ENCODE peak calls at places on chromosomes 5 and 9, in eight cellular contexts. V, Q, N, X, M, H, U and Y are unnamed samples.

GRCh38 chr9:76177924-76178323 is 216.3 kb downstream of the RFK start:
- DNase-seq in V (no peak), Q (no peak), N (no peak), X (no peak), M (no peak), H (no peak), U (no peak), Y (no peak)

GRCh38 chr9:19699757-19700156 is 89.1 kb downstream of the SLC24A2 start:
- DNase-seq in V (no peak), Q (no peak), N (no peak), X (no peak), M (no peak), H (no peak), U (no peak), Y (no peak)

GRCh38 chr9:2494571-2494970 is 127.0 kb upstream of the VLDLR start:
- DNase-seq in V (no peak), Q (no peak), N (no peak), X (no peak), M (peak; percentile 78), H (no peak), U (no peak), Y (no peak)

GRCh38 chr9:2336055-2336454 is 285.5 kb upstream of the VLDLR start:
- DNase-seq in V (no peak), Q (no peak), N (no peak), X (no peak), M (no peak), H (no peak), U (no peak), Y (no peak)

GRCh38 chr5:31981361-31981955 is 192.7 kb downstream of the GOLPH3 start:
- DNase-seq in V (no peak), Q (no peak), N (no peak), X (no peak), M (no peak), H (no peak), U (no peak), Y (no peak)

GRCh38 chr9:129640086-129640870 is 1.7 kb downstream of the ASB6 start:
- DNase-seq in V (no peak), Q (no peak), N (peak; percentile 70), X (no peak), M (no peak), H (no peak), U (no peak), Y (no peak)

GRCh38 chr5:167642779-167643517 is 648.5 kb upstream of the WWC1 start:
- DNase-seq in V (no peak), Q (no peak), N (no peak), X (peak; percentile 66), M (peak; percentile 21), H (no peak), U (no peak), Y (no peak)

GRCh38 chr5:15203376-15203775 is 296.6 kb upstream of the FBXL7 start:
- DNase-seq in V (no peak), Q (no peak), N (no peak), X (no peak), M (no peak), H (no peak), U (no peak), Y (no peak)

GRCh38 chr5:112492291-112492690 is 73.2 kb upstream of the EPB41L4A start:
- DNase-seq in V (no peak), Q (no peak), N (peak; percentile 64), X (peak; percentile 11), M (peak; percentile 21), H (peak; percentile 25), U (peak; percentile 15), Y (peak; percentile 60)

GRCh38 chr5:79806741-79807140 is 117.1 kb downstream of the CMYA5 start:
- DNase-seq in V (no peak), Q (no peak), N (no peak), X (no peak), M (no peak), H (no peak), U (no peak), Y (peak; percentile 31)

GRCh38 chr9:336039-336438 is 121.4 kb downstream of the DOCK8 start:
- DNase-seq in V (no peak), Q (no peak), N (no peak), X (no peak), M (no peak), H (no peak), U (no peak), Y (no peak)
- H3K27ac ChIP-seq in V (no peak overlapping the region), Q (no peak overlapping the region), N (no peak overlapping the region), X (no peak overlapping the region), M (no peak overlapping the region), H (no peak overlapping the region), U (no peak overlapping the region), Y (no peak overlapping the region)

GRCh38 chr5:42837601-42838000 is 25.9 kb upstream of the SELENOP start:
- DNase-seq in V (no peak), Q (no peak), N (no peak), X (no peak), M (no peak), H (no peak), U (no peak), Y (no peak)

GRCh38 chr5:42840279-42840678 is 28.6 kb upstream of the SELENOP start:
- DNase-seq in V (no peak), Q (no peak), N (peak; percentile 79), X (no peak), M (peak; percentile 16), H (peak; percentile 49), U (peak; percentile 64), Y (peak; percentile 72)

GRCh38 chr5:42840842-42841574 is 29.3 kb upstream of the SELENOP start:
- DNase-seq in V (no peak), Q (no peak), N (no peak), X (no peak), M (no peak), H (no peak), U (no peak), Y (no peak)

GRCh38 chr5:42843675-42844292 is 32.1 kb upstream of the SELENOP start:
- DNase-seq in V (no peak), Q (no peak), N (no peak), X (no peak), M (no peak), H (no peak), U (no peak), Y (no peak)

GRCh38 chr5:42842860-42843641 is 31.4 kb upstream of the SELENOP start:
- DNase-seq in V (no peak), Q (no peak), N (no peak), X (no peak), M (no peak), H (no peak), U (peak; percentile 19), Y (no peak)
- H3K27ac ChIP-seq in V (no peak overlapping the region), Q (no peak overlapping the region), N (no peak overlapping the region), X (no peak overlapping the region), M (no peak overlapping the region), H (no peak overlapping the region), U (peak overlapping the region; percentile 47), Y (peak overlapping the region; percentile 33)

GRCh38 chr5:148828461-148829247 is 2.2 kb downstream of the ADRB2 start:
- DNase-seq in V (no peak), Q (no peak), N (no peak), X (no peak), M (no peak), H (no peak), U (no peak), Y (no peak)

GRCh38 chr5:148830220-148830619 is 3.8 kb downstream of the ADRB2 start:
- DNase-seq in V (no peak), Q (no peak), N (no peak), X (no peak), M (no peak), H (no peak), U (no peak), Y (peak; percentile 49)

GRCh38 chr5:148827723-148828122 is 1.3 kb downstream of the ADRB2 start:
- DNase-seq in V (no peak), Q (no peak), N (no peak), X (no peak), M (no peak), H (no peak), U (no peak), Y (no peak)

GRCh38 chr5:148829248-148829594 is 2.8 kb downstream of the ADRB2 start:
- DNase-seq in V (no peak), Q (no peak), N (no peak), X (no peak), M (no peak), H (no peak), U (no peak), Y (no peak)

GRCh38 chr5:148829734-148830133 is 3.3 kb downstream of the ADRB2 start:
- DNase-seq in V (no peak), Q (no peak), N (no peak), X (no peak), M (no peak), H (no peak), U (no peak), Y (peak; percentile 34)
- H3K27ac ChIP-seq in V (no peak overlapping the region), Q (peak overlapping the region; percentile 18), N (peak overlapping the region; percentile 66), X (peak overlapping the region; percentile 94), M (no peak overlapping the region), H (peak overlapping the region; percentile 96), U (no peak overlapping the region), Y (peak overlapping the region; percentile 11)

GRCh38 chr5:52789867-52790266 is 2.2 kb downstream of the ITGA1 start:
- DNase-seq in V (no peak), Q (no peak), N (no peak), X (no peak), M (no peak), H (no peak), U (no peak), Y (no peak)

GRCh38 chr5:52796507-52797103 is 8.9 kb downstream of the ITGA1 start:
- DNase-seq in V (no peak), Q (no peak), N (no peak), X (no peak), M (no peak), H (no peak), U (no peak), Y (no peak)

GRCh38 chr5:52798952-52799351 is 11.2 kb downstream of the ITGA1 start:
- DNase-seq in V (no peak), Q (no peak), N (no peak), X (no peak), M (no peak), H (no peak), U (no peak), Y (no peak)

GRCh38 chr5:52791366-52791765 is 3.6 kb downstream of the ITGA1 start:
- DNase-seq in V (no peak), Q (no peak), N (no peak), X (no peak), M (no peak), H (no peak), U (no peak), Y (no peak)

GRCh38 chr5:52794519-52794918 is 6.8 kb downstream of the ITGA1 start:
- DNase-seq in V (no peak), Q (no peak), N (no peak), X (no peak), M (no peak), H (no peak), U (no peak), Y (no peak)
- H3K27ac ChIP-seq in V (no peak overlapping the region), Q (no peak overlapping the region), N (no peak overlapping the region), X (no peak overlapping the region), M (no peak overlapping the region), H (no peak overlapping the region), U (peak overlapping the region; percentile 36), Y (no peak overlapping the region)